ENCODE peak calls at places on chromosome 9, in four cellular contexts. B is globus pallidus, V is AG20443, E is NCI-H748 treated with DMSO at 0.1 percent for 48 hours. I is an unnamed sample.

GRCh38 chr9:2127486-2127885 is 112.3 kb downstream of the SMARCA2 start:
- DNase-seq in B (no peak), V (peak), E (no peak), I (no peak)

GRCh38 chr9:113999256-114000062 is 78.6 kb downstream of the AMBP start:
- DNase-seq in B (no peak), V (no peak), E (no peak), I (no peak)

GRCh38 chr9:104361207-104361606 is 142.9 kb upstream of the OR13F1 start:
- DNase-seq in B (no peak), V (no peak), E (no peak), I (no peak)

GRCh38 chr9:128121924-128122808 is 5.4 kb downstream of the PTGES2 start:
- DNase-seq in B (no peak), V (no peak), E (no peak), I (no peak)

GRCh38 chr9:132997591-132997990 is 19.1 kb downstream of the GFI1B start:
- DNase-seq in B (no peak), V (peak), E (no peak), I (no peak)

GRCh38 chr9:116000748-116001329 is 152.8 kb upstream of the PAPPA start:
- DNase-seq in B (no peak), V (no peak), E (no peak), I (peak)

GRCh38 chr9:137150485-137151060 is 11.6 kb downstream of the GRIN1 start:
- DNase-seq in B (no peak), V (no peak), E (peak), I (no peak)

GRCh38 chr9:130372057-130372456 is 72.7 kb upstream of the ASS1 start:
- DNase-seq in B (no peak), V (no peak), E (no peak), I (no peak)

GRCh38 chr9:130932220-130933069 is 6.6 kb downstream of the FIBCD1 start:
- DNase-seq in B (no peak), V (peak), E (no peak), I (no peak)

GRCh38 chr9:133199648-133200321 is 9.3 kb downstream of the OBP2B start:
- DNase-seq in B (no peak), V (peak), E (no peak), I (no peak)

GRCh38 chr9:90559075-90560073 is 83.2 kb downstream of the DIRAS2 start:
- DNase-seq in B (no peak), V (no peak), E (no peak), I (no peak)

I was measured in AML-193.